ENCODE peak calls at places on chromosomes 5 and 9, in six cellular contexts. F is NCI-H1105, I is PC-3, B is DMS153, E is foreskin melanocyte, Y is posterior vena cava. R is an unnamed sample.

GRCh38 chr5:14071433-14071832 is 71.7 kb upstream of the TRIO start:
- DNase-seq in F (peak; percentile 11), I (peak; percentile 45), B (no peak), E (no peak), Y (no peak), R (no peak)

GRCh38 chr5:96537386-96537785 is 104.3 kb upstream of the PCSK1 start:
- DNase-seq in F (no peak), I (peak; percentile 47), B (no peak), E (peak; percentile 50), Y (no peak), R (peak; percentile 41)

GRCh38 chr5:96997265-96997859 is 61.5 kb downstream of the LNPEP start:
- DNase-seq in F (no peak), I (peak; percentile 63), B (peak; percentile 9), E (peak; percentile 31), Y (no peak), R (no peak)

GRCh38 chr5:65126670-65127069 is 355.1 kb downstream of the ADAMTS6 start:
- DNase-seq in F (no peak), I (no peak), B (no peak), E (no peak), Y (no peak), R (no peak)

GRCh38 chr5:105817906-105818305 is 1852.8 kb downstream of the EFNA5 start:
- DNase-seq in F (no peak), I (no peak), B (no peak), E (no peak), Y (no peak), R (no peak)

GRCh38 chr5:45098483-45098882 is 289.7 kb downstream of the MRPS30 start:
- DNase-seq in F (no peak), I (no peak), B (no peak), E (no peak), Y (no peak), R (no peak)

GRCh38 chr9:13786131-13786530 is 506.6 kb upstream of the MPDZ start:
- DNase-seq in F (no peak), I (no peak), B (no peak), E (no peak), Y (peak; percentile 82), R (no peak)

GRCh38 chr9:97441729-97442128 is 29.8 kb downstream of the TDRD7 start:
- DNase-seq in F (no peak), I (peak; percentile 2), B (no peak), E (no peak), Y (no peak), R (no peak)

GRCh38 chr5:86118542-86118941 is 499.2 kb upstream of the COX7C start:
- DNase-seq in F (no peak), I (peak; percentile 48), B (no peak), E (no peak), Y (no peak), R (no peak)

GRCh38 chr9:91305596-91305995 is 56.1 kb downstream of the AUH start:
- DNase-seq in F (no peak), I (no peak), B (no peak), E (peak; percentile 74), Y (no peak), R (no peak)

GRCh38 chr9:124665391-124666058 is 105.6 kb downstream of the NR6A1 start:
- DNase-seq in F (no peak), I (peak; percentile 81), B (no peak), E (no peak), Y (no peak), R (peak; percentile 23)

GRCh38 chr9:9719373-9720112 is 893.3 kb downstream of the PTPRD start:
- DNase-seq in F (no peak), I (no peak), B (no peak), E (no peak), Y (no peak), R (no peak)

GRCh38 chr5:9445989-9446388 is 99.9 kb downstream of the SEMA5A start:
- DNase-seq in F (no peak), I (no peak), B (no peak), E (no peak), Y (no peak), R (no peak)

GRCh38 chr9:95131023-95131943 is 186.2 kb downstream of the FANCC start:
- DNase-seq in F (peak; percentile 48), I (peak; percentile 67), B (peak; percentile 9), E (peak; percentile 49), Y (no peak), R (no peak)

GRCh38 chr5:82104872-82105271 is 133.0 kb downstream of the ATG10 start:
- DNase-seq in F (no peak), I (no peak), B (no peak), E (no peak), Y (no peak), R (no peak)

GRCh38 chr5:173119719-173120118 is 24.6 kb upstream of the BNIP1 start:
- DNase-seq in F (no peak), I (no peak), B (no peak), E (no peak), Y (no peak), R (no peak)

GRCh38 chr9:113929634-113930092 is 53.6 kb downstream of the ZNF618 start:
- DNase-seq in F (no peak), I (peak; percentile 75), B (peak; percentile 95), E (peak; percentile 50), Y (no peak), R (no peak)

GRCh38 chr9:86626802-86627201 is 272.6 kb upstream of the TUT7 start:
- DNase-seq in F (no peak), I (no peak), B (no peak), E (no peak), Y (no peak), R (no peak)

GRCh38 chr5:34843482-34843881 is 4.5 kb downstream of the TTC23L start:
- DNase-seq in F (no peak), I (no peak), B (no peak), E (no peak), Y (no peak), R (no peak)

GRCh38 chr9:121604242-121604641 is 47.2 kb upstream of the DAB2IP start:
- DNase-seq in F (no peak), I (no peak), B (peak; percentile 34), E (peak; percentile 56), Y (no peak), R (no peak)

GRCh38 chr9:96883922-96884321 is 29.6 kb upstream of the ZNF782 start:
- DNase-seq in F (no peak), I (no peak), B (no peak), E (no peak), Y (no peak), R (no peak)

GRCh38 chr5:87300744-87301143 is 33.1 kb downstream of the RASA1 start:
- DNase-seq in F (no peak), I (peak; percentile 97), B (no peak), E (peak; percentile 59), Y (no peak), R (peak; percentile 68)

GRCh38 chr5:154010660-154011059 is 28.1 kb downstream of the FAM114A2 start:
- DNase-seq in F (no peak), I (no peak), B (no peak), E (no peak), Y (no peak), R (no peak)

GRCh38 chr5:3034449-3034848 is 283.0 kb upstream of the IRX2 start:
- DNase-seq in F (no peak), I (no peak), B (no peak), E (no peak), Y (no peak), R (no peak)

R was measured in AG04449.